ENCODE peak calls at places on chromosomes 7 and 10, in six cellular contexts. H is NCI-H1092; X is CD4-positive, alpha-beta T cell; Q is RPMI8226; W is HCEC 1CT; Y is activated CD4-positive, alpha-beta T cell treated with anti-CD3 and anti-CD28 coated beads for 1 hour. J is an unnamed sample.
A peak's percentile ranks its signal among the peaks of the same experiment; 100 is the strongest.

GRCh38 chr10:77463967-77464745 is 173.5 kb downstream of the KCNMA1 start:
- DNase-seq in H (no peak), X (no peak), Q (no peak), W (peak; percentile 44), Y (no peak), J (no peak)

GRCh38 chr10:27709304-27709703 is 36.3 kb downstream of the MKX start:
- DNase-seq in H (no peak), X (no peak), Q (no peak), W (no peak), Y (no peak), J (no peak)

GRCh38 chr10:102195301-102195870 is 30.7 kb upstream of the ELOVL3 start:
- DNase-seq in H (no peak), X (no peak), Q (no peak), W (peak; percentile 42), Y (no peak), J (no peak)

GRCh38 chr10:1413823-1414222 is 323.5 kb downstream of the ADARB2 start:
- DNase-seq in H (no peak), X (no peak), Q (no peak), W (no peak), Y (no peak), J (no peak)

GRCh38 chr7:84948632-84949031 is 238.2 kb downstream of the SEMA3D start:
- DNase-seq in H (no peak), X (no peak), Q (no peak), W (peak; percentile 2), Y (no peak), J (no peak)

GRCh38 chr7:40474790-40475680 is 340.2 kb downstream of the SUGCT start:
- DNase-seq in H (no peak), X (no peak), Q (peak; percentile 4), W (no peak), Y (no peak), J (no peak)

GRCh38 chr7:108234981-108235450 is 104.9 kb upstream of the LAMB4 start:
- DNase-seq in H (no peak), X (no peak), Q (no peak), W (peak; percentile 16), Y (no peak), J (no peak)

GRCh38 chr10:10714327-10714726 is 303.3 kb upstream of the CELF2 start:
- DNase-seq in H (no peak), X (no peak), Q (no peak), W (no peak), Y (no peak), J (no peak)

GRCh38 chr7:132501956-132502355 is 74.3 kb downstream of the PLXNA4 start:
- DNase-seq in H (no peak), X (no peak), Q (no peak), W (no peak), Y (no peak), J (no peak)

GRCh38 chr7:27201231-27202017 is 1.5 kb upstream of the HOXA13 start:
- DNase-seq in H (no peak), X (no peak), Q (peak; percentile 30), W (no peak), Y (no peak), J (no peak)

GRCh38 chr10:21161090-21161625 is 264.0 kb upstream of the NEBL start:
- DNase-seq in H (no peak), X (no peak), Q (no peak), W (no peak), Y (no peak), J (no peak)

GRCh38 chr7:99393363-99394187 is 14.8 kb downstream of the PDAP1 start:
- DNase-seq in H (peak; percentile 84), X (no peak), Q (no peak), W (no peak), Y (no peak), J (no peak)

GRCh38 chr10:75972494-75973276 is 541.3 kb downstream of the LRMDA start:
- DNase-seq in H (no peak), X (no peak), Q (no peak), W (peak; percentile 57), Y (no peak), J (no peak)

GRCh38 chr7:15625456-15625855 is 61.0 kb downstream of the MEOX2 start:
- DNase-seq in H (no peak), X (no peak), Q (no peak), W (no peak), Y (no peak), J (no peak)

GRCh38 chr7:6026011-6026819 is 5.0 kb upstream of the ANKRD61 start:
- DNase-seq in H (no peak), X (peak; percentile 67), Q (peak; percentile 63), W (peak; percentile 47), Y (peak; percentile 46), J (peak; percentile 30)

GRCh38 chr10:95508730-95509129 is 52.4 kb downstream of the SORBS1 start:
- DNase-seq in H (no peak), X (no peak), Q (no peak), W (no peak), Y (no peak), J (no peak)

GRCh38 chr10:23871211-23871610 is 337.7 kb upstream of the KIAA1217 start:
- DNase-seq in H (no peak), X (no peak), Q (no peak), W (no peak), Y (no peak), J (no peak)

GRCh38 chr7:94432799-94433198 is 38.1 kb downstream of the COL1A2 start:
- DNase-seq in H (no peak), X (no peak), Q (no peak), W (no peak), Y (no peak), J (no peak)

GRCh38 chr7:16644987-16645592 is 464 bp downstream of the ANKMY2 start:
- DNase-seq in H (peak; percentile 11), X (no peak), Q (peak; percentile 22), W (peak; percentile 17), Y (peak; percentile 8), J (no peak)

GRCh38 chr10:73117976-73118743 is 7.9 kb downstream of the NUDT13 start:
- DNase-seq in H (no peak), X (no peak), Q (no peak), W (peak; percentile 74), Y (no peak), J (no peak)

GRCh38 chr10:55550241-55550640 is 749.2 kb upstream of the PCDH15 start:
- DNase-seq in H (no peak), X (no peak), Q (no peak), W (no peak), Y (no peak), J (no peak)

GRCh38 chr7:27708485-27708884 is 31.5 kb upstream of the TAX1BP1 start:
- DNase-seq in H (no peak), X (no peak), Q (no peak), W (no peak), Y (no peak), J (no peak)

GRCh38 chr7:1650363-1651030 is 19.6 kb upstream of the ELFN1 start:
- DNase-seq in H (no peak), X (no peak), Q (no peak), W (no peak), Y (no peak), J (no peak)

GRCh38 chr10:13053794-13054462 is 46.0 kb upstream of the OPTN start:
- DNase-seq in H (no peak), X (no peak), Q (peak; percentile 5), W (no peak), Y (no peak), J (no peak)

GRCh38 chr10:16686081-16686902 is 130.9 kb downstream of the RSU1 start:
- DNase-seq in H (peak; percentile 47), X (no peak), Q (no peak), W (no peak), Y (no peak), J (no peak)

GRCh38 chr10:123136806-123137642 is 1.3 kb downstream of the HMX3 start:
- DNase-seq in H (no peak), X (no peak), Q (no peak), W (no peak), Y (no peak), J (no peak)

GRCh38 chr10:102423372-102423968 is 2.8 kb downstream of the FBXL15 start:
- DNase-seq in H (no peak), X (no peak), Q (no peak), W (no peak), Y (no peak), J (no peak)

GRCh38 chr10:50392966-50393718 is 141.8 kb upstream of the ASAH2 start:
- DNase-seq in H (no peak), X (no peak), Q (no peak), W (peak; percentile 44), Y (no peak), J (no peak)

GRCh38 chr7:1447551-1448244 is 11.6 kb downstream of the MICALL2 start:
- DNase-seq in H (no peak), X (no peak), Q (no peak), W (no peak), Y (no peak), J (no peak)

GRCh38 chr7:38548605-38549004 is 82.6 kb downstream of the AMPH start:
- DNase-seq in H (no peak), X (no peak), Q (no peak), W (no peak), Y (no peak), J (no peak)

GRCh38 chr10:7503190-7503589 is 92.4 kb upstream of the SFMBT2 start:
- DNase-seq in H (no peak), X (no peak), Q (no peak), W (no peak), Y (no peak), J (no peak)